ENCODE peak calls at places on chromosomes 3 and 15, in seven cellular contexts. J, W, Z, P, A, G and F are unnamed samples.

GRCh38 chr15:85672338-85673097 is 122.2 kb downstream of the KLHL25 start:
- DNase-seq in J (no peak), W (no peak), Z (no peak), P (no peak), A (no peak), G (no peak), F (no peak)

GRCh38 chr15:94239474-94239873 is 8.1 kb downstream of the MCTP2 start:
- DNase-seq in J (no peak), W (no peak), Z (no peak), P (no peak), A (no peak), G (no peak), F (no peak)

GRCh38 chr15:77629070-77630030 is 3.4 kb downstream of the LINGO1 start:
- DNase-seq in J (no peak), W (no peak), Z (no peak), P (no peak), A (no peak), G (no peak), F (no peak)

GRCh38 chr3:158140396-158140795 is 30.5 kb downstream of the RSRC1 start:
- DNase-seq in J (no peak), W (no peak), Z (no peak), P (no peak), A (no peak), G (no peak), F (no peak)

GRCh38 chr15:38048001-38048455 is 113.6 kb downstream of the TMCO5A start:
- DNase-seq in J (no peak), W (no peak), Z (no peak), P (no peak), A (no peak), G (no peak), F (no peak)

GRCh38 chr15:50143255-50143860 is 24.3 kb upstream of the ATP8B4 start:
- DNase-seq in J (no peak), W (no peak), Z (no peak), P (no peak), A (no peak), G (no peak), F (no peak)

GRCh38 chr3:111143-112069 is 85.2 kb upstream of the CHL1 start:
- DNase-seq in J (no peak), W (no peak), Z (no peak), P (no peak), A (no peak), G (peak), F (no peak)

GRCh38 chr15:66730168-66731014 is 28.4 kb downstream of the SMAD6 start:
- DNase-seq in J (no peak), W (no peak), Z (no peak), P (no peak), A (no peak), G (no peak), F (no peak)

GRCh38 chr3:27544372-27544865 is 60.2 kb upstream of the SLC4A7 start:
- DNase-seq in J (peak), W (no peak), Z (no peak), P (no peak), A (no peak), G (no peak), F (no peak)

GRCh38 chr3:171646357-171647133 is 163.7 kb downstream of the PLD1 start:
- DNase-seq in J (peak), W (no peak), Z (peak), P (no peak), A (no peak), G (peak), F (peak)

GRCh38 chr15:29430124-29430523 is 160.5 kb upstream of the NSMCE3 start:
- DNase-seq in J (no peak), W (no peak), Z (no peak), P (no peak), A (no peak), G (no peak), F (no peak)

GRCh38 chr3:99730870-99731269 is 86.8 kb upstream of the CMSS1 start:
- DNase-seq in J (peak), W (no peak), Z (no peak), P (no peak), A (no peak), G (no peak), F (no peak)

GRCh38 chr15:52023169-52023922 is 4.3 kb downstream of the MAPK6 start:
- DNase-seq in J (no peak), W (no peak), Z (peak), P (no peak), A (no peak), G (no peak), F (no peak)

GRCh38 chr3:96027718-96028117 is 786.7 kb upstream of the EPHA6 start:
- DNase-seq in J (no peak), W (no peak), Z (no peak), P (no peak), A (no peak), G (no peak), F (no peak)

GRCh38 chr3:168047190-168047795 is 48.4 kb downstream of the GOLIM4 start:
- DNase-seq in J (peak), W (no peak), Z (peak), P (no peak), A (peak), G (peak), F (no peak)

GRCh38 chr15:65375871-65376552 is 1.8 kb downstream of the IGDCC3 start:
- DNase-seq in J (no peak), W (no peak), Z (peak), P (no peak), A (no peak), G (no peak), F (no peak)

GRCh38 chr15:87121357-87121756 is 1041.7 kb downstream of the AGBL1 start:
- DNase-seq in J (no peak), W (no peak), Z (no peak), P (no peak), A (no peak), G (no peak), F (no peak)

GRCh38 chr15:74022706-74023470 is 28.4 kb downstream of the PML start:
- DNase-seq in J (no peak), W (no peak), Z (no peak), P (no peak), A (no peak), G (no peak), F (no peak)

GRCh38 chr3:166100710-166101109 is 263.5 kb upstream of the BCHE start:
- DNase-seq in J (no peak), W (no peak), Z (no peak), P (no peak), A (no peak), G (no peak), F (no peak)

GRCh38 chr3:129068291-129068886 is 7.8 kb downstream of the GP9 start:
- DNase-seq in J (peak), W (no peak), Z (peak), P (no peak), A (no peak), G (no peak), F (no peak)

GRCh38 chr3:178719036-178719635 is 182.9 kb downstream of the KCNMB2 start:
- DNase-seq in J (peak), W (no peak), Z (peak), P (no peak), A (no peak), G (peak), F (no peak)

GRCh38 chr15:61411941-61412510 is 182.9 kb upstream of the RORA start:
- DNase-seq in J (no peak), W (no peak), Z (peak), P (no peak), A (no peak), G (peak), F (no peak)

GRCh38 chr3:48594431-48595049 is 589 bp downstream of the COL7A1 start:
- DNase-seq in J (no peak), W (no peak), Z (peak), P (no peak), A (no peak), G (no peak), F (no peak)

GRCh38 chr15:48996276-48996675 is 32.6 kb upstream of the SHC4 start:
- DNase-seq in J (no peak), W (no peak), Z (no peak), P (no peak), A (no peak), G (no peak), F (no peak)

GRCh38 chr3:12150112-12150511 is 8.6 kb downstream of the TIMP4 start:
- DNase-seq in J (no peak), W (no peak), Z (no peak), P (no peak), A (no peak), G (no peak), F (no peak)